ENCODE peak calls at places on chromosomes 3 and 15, in six cellular contexts. P, U, N, O, T and I are unnamed samples. For H3K9me3 and H3K4me1, the result is how much of the 10 kb centered on the place peaks cover.

GRCh38 chr3:195079636-195080035 is 191.3 kb downstream of the XXYLT1 start:
- DNase-seq in P (no peak), U (peak), N (no peak), O (no peak), T (peak), I (no peak)

GRCh38 chr3:65894679-65895078 is 144.0 kb downstream of the MAGI1 start:
- DNase-seq in P (no peak), U (peak), N (no peak), O (peak), T (no peak), I (no peak)

GRCh38 chr3:147237991-147238390 is 168.4 kb downstream of the ZIC4 start:
- DNase-seq in P (no peak), U (no peak), N (no peak), O (no peak), T (no peak), I (no peak)

GRCh38 chr15:30872341-30872748 is 31.4 kb upstream of the FAN1 start:
- DNase-seq in P (no peak), U (peak), N (no peak), O (no peak), T (no peak), I (no peak)

GRCh38 chr3:141050576-141050912 is 603 bp upstream of the SPSB4 start:
- DNase-seq in P (no peak), U (no peak), N (no peak), O (peak), T (no peak), I (peak)

GRCh38 chr15:53520867-53521525 is 238.5 kb downstream of the WDR72 start:
- DNase-seq in P (no peak), U (no peak), N (no peak), O (no peak), T (no peak), I (no peak)

GRCh38 chr3:87336761-87337160 is 60.4 kb upstream of the POU1F1 start:
- DNase-seq in P (no peak), U (no peak), N (no peak), O (no peak), T (no peak), I (no peak)

GRCh38 chr3:58084166-58084565 is 75.9 kb downstream of the FLNB start:
- DNase-seq in P (no peak), U (peak), N (no peak), O (no peak), T (no peak), I (no peak)

GRCh38 chr3:132800958-132801357 is 78.7 kb upstream of the NPHP3 start:
- DNase-seq in P (no peak), U (no peak), N (no peak), O (no peak), T (no peak), I (no peak)

GRCh38 chr15:93846148-93846547 is 385.2 kb upstream of the MCTP2 start:
- DNase-seq in P (no peak), U (no peak), N (no peak), O (no peak), T (no peak), I (no peak)

GRCh38 chr3:141410408-141410807 is 42.1 kb downstream of the ZBTB38 start:
- DNase-seq in P (no peak), U (peak), N (no peak), O (peak), T (no peak), I (no peak)

GRCh38 chr3:76550522-76551201 is 489.2 kb upstream of the ROBO2 start:
- DNase-seq in P (peak), U (no peak), N (no peak), O (no peak), T (no peak), I (no peak)
- H3K9me3 ChIP-seq in P (under half), U (under half), N (under half), O (under half), T (under half), I (under half)

GRCh38 chr15:101180620-101181307 is 71.1 kb downstream of the CHSY1 start:
- DNase-seq in P (no peak), U (no peak), N (no peak), O (no peak), T (no peak), I (no peak)

GRCh38 chr15:101183226-101183925 is 68.5 kb downstream of the CHSY1 start:
- DNase-seq in P (no peak), U (peak), N (no peak), O (no peak), T (no peak), I (no peak)

GRCh38 chr15:101182215-101182614 is 69.6 kb downstream of the CHSY1 start:
- DNase-seq in P (no peak), U (no peak), N (no peak), O (no peak), T (no peak), I (no peak)

GRCh38 chr15:101179341-101180153 is 72.3 kb downstream of the CHSY1 start:
- DNase-seq in P (no peak), U (peak), N (no peak), O (no peak), T (peak), I (no peak)

GRCh38 chr15:101181349-101181748 is 70.5 kb downstream of the CHSY1 start:
- DNase-seq in P (no peak), U (no peak), N (no peak), O (no peak), T (no peak), I (no peak)
- H3K4me1 ChIP-seq in P (under half), U (under half), N (under half), O (under half), T (under half), I (under half)

DNA sequence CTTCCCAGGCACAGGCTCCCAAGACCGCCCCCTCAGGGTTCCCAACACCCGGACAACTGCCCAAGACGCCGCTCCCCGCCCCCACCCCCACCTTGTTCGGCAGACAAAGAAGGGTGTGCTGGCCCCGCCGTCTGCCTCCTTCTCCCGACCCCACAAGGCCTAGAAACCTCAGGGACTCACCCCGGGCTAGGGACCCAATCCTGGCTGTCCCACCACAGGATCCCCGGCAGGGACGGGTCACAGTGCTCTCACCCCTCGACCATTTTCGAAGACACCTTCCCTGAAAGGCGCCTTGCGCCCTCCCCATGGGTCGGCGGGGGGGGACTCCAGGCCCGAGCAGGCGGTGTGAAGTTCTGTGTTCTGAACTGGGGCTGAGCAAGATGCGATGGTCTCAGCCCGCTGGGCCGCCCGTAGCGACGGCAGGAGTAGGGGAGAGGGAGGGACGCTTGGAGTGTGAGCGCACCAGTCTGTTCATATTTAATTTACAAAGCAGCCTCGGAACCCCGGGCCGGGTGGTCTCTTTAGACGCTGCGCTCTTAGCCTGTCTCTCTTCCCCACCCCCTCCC is 1.5 kb upstream of the ISLR2 start:
- DNase-seq in P (no peak), U (no peak), N (no peak), O (no peak), T (no peak), I (no peak)
- H3K4me3 ChIP-seq in P (no peak), U (no peak), N (no peak), O (no peak), T (no peak), I (no peak)

DNA sequence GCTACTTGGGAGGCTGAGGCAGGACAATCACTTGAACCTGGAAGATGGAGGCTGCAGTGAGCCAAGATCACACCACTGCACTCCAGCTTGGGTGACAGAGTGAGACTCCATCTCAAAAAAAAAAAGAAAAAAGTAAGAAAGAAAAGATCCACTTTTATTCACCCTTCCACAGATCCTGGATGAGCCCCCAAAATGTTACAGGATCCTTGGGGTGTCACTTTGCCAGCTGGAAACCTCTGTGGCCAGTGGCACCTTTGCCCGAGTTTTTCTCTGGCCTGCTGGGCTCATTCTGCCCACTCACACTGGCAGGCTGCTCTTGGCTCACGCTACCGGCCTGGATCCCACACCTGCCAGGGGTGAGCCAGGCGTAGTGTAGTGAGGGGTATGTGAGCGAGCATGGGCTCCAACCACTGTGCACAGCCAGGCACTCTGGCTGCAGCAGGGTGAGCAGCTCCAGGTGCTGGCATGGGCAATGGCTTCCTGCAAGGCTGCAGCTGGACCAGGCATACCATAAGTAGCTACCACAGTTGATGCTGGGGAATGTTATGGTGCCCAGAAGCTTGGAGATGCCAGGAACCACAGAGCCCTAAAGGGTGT is 57.8 kb upstream of the C15orf39 start:
- DNase-seq in P (no peak), U (no peak), N (no peak), O (no peak), T (no peak), I (no peak)
- H3K9me3 ChIP-seq in P (under half), U (under half), N (under half), O (under half), T (under half), I (under half)

DNA sequence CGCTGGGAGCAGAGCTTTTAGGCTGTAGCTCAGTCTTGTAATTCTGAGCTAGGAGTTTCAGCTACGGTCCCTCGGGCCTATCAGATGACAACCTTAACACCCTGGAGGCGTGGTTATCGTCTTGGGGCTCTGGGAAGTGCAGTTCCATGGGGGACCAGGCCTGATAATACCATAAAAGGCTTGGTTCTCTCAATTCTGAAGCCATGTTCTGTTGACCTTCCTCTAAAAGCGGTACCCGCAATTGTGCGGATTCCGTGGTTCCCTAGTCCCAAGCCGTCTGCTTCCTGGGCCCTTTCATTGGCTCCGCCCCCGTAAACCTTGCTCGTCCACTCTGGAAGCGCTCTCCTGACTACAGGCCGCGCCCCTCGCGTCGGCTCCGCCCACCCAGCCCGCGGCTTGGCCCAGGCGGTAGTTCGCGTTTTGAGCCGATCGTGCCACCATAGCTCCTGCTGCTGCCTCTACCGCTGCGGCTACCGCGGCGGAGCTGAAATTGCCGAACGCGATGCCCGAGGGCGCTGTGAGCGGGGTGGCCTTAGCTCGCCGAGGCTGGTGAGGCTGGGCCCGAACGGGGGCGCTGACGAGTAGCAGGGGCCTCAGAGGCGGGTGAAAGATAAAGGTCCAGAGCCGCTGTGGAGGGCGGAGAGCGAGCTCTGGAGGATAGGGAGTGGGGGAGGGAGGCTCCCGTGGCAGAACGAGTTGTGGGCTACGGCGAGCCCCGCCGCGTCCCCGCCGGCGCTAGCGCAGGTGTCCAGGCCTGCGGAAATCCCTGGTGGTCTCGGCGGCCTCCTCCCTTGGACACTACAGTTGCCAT is at the start of gene MAPKBP1:
- DNase-seq in P (peak), U (peak), N (peak), O (peak), T (peak), I (peak)
- H3K4me1 ChIP-seq in P (under half), U (under half), N (under half), O (under half), T (under half), I (under half)

DNA sequence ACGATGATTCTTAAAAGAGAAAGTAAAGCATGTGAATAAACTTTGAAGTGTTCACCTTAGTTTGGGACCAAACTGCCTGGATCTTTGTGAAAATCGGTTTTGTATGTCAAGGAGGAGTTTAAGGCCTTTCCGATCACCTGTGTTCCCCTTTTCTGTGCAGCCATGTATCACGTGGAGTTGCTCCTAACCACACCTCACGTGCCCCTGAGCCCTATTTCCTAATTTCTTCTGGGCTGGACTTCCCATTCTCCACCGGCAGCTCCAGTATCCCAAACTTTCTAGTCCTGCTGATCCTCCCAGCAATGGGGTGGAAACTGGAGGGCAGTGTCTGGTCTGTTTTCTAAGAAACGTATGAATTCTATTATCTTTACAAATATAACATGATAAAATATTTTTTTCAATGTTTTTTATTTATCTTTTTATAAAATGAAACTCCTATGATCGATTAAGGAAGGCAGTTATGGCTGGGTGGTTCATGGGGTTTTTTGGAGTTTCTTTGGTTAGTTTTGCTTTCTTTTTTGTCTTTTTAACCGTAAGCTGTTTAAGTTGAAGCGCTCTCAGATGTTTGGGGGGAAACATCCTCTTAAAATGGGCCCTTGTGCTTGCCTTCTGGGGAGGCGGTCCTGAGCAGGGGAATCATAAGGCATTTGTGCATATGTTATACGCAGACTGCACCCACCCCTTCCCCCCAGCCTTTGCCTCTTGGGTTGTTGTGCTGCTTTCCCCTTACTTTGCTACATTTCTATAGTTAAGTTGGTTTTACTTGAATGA is 43.6 kb upstream of the WWTR1 start:
- DNase-seq in P (no peak), U (no peak), N (no peak), O (no peak), T (no peak), I (no peak)
- H3K4me3 ChIP-seq in P (no peak), U (no peak), N (no peak), O (no peak), T (no peak), I (no peak)

GRCh38 chr15:72536506-72536905 is 62.4 kb downstream of the ARIH1 start:
- DNase-seq in P (no peak), U (no peak), N (no peak), O (no peak), T (no peak), I (no peak)
- H3K9me3 ChIP-seq in P (under half), U (under half), N (under half), O (under half), T (under half), I (under half)

GRCh38 chr3:37590328-37591079 is 271.2 kb upstream of the CTDSPL start:
- DNase-seq in P (peak), U (no peak), N (no peak), O (no peak), T (peak), I (no peak)
- H3K4me1 ChIP-seq in P (under half), U (under half), N (under half), O (under half), T (under half), I (under half)

GRCh38 chr3:50503504-50503903 is at the start of gene CACNA2D2:
- DNase-seq in P (peak), U (no peak), N (no peak), O (peak), T (peak), I (peak)
- H3K4me3 ChIP-seq in P (no peak), U (no peak), N (peak), O (peak), T (peak), I (peak)

GRCh38 chr15:25250906-25251622 is 187.8 kb downstream of the UBE3A start:
- DNase-seq in P (peak), U (no peak), N (no peak), O (no peak), T (peak), I (no peak)
- H3K9me3 ChIP-seq in P (half or more), U (under half), N (under half), O (under half), T (under half), I (half or more)